ENCODE peak calls at places on chromosomes 11 and 22, in seven cellular contexts. I is AG10803; M is psoas muscle; S is cardiac fibroblast; E is brain microvascular endothelial cell; U is CD8-positive, alpha-beta T cell; O is colonic mucosa. K is an unnamed sample.

GRCh38 chr11:86811637-86812321 is 11.4 kb downstream of the PRSS23 start:
- DNase-seq in I (peak; percentile 64), M (no peak), S (peak; percentile 69), E (peak; percentile 84), U (no peak), O (no peak), K (peak; percentile 69)

GRCh38 chr11:41379084-41379483 is 80.4 kb downstream of the LRRC4C start:
- DNase-seq in I (no peak), M (no peak), S (no peak), E (no peak), U (no peak), O (no peak), K (no peak)

GRCh38 chr11:95503047-95503446 is 272.0 kb upstream of the SESN3 start:
- DNase-seq in I (peak; percentile 78), M (no peak), S (peak; percentile 55), E (no peak), U (no peak), O (no peak), K (no peak)

GRCh38 chr11:36367806-36368680 is 72.0 kb downstream of the PRR5L start:
- DNase-seq in I (no peak), M (no peak), S (peak; percentile 21), E (no peak), U (no peak), O (no peak), K (no peak)

GRCh38 chr22:28893810-28894209 is 10.4 kb downstream of the ZNRF3 start:
- DNase-seq in I (no peak), M (no peak), S (no peak), E (no peak), U (no peak), O (no peak), K (no peak)

GRCh38 chr11:22795914-22796313 is 33.7 kb downstream of the SVIP start:
- DNase-seq in I (no peak), M (no peak), S (no peak), E (peak; percentile 74), U (no peak), O (no peak), K (no peak)

GRCh38 chr11:8382436-8383053 is 118.9 kb upstream of the LMO1 start:
- DNase-seq in I (peak; percentile 20), M (no peak), S (peak; percentile 28), E (peak; percentile 43), U (no peak), O (no peak), K (peak; percentile 35)

GRCh38 chr11:66366844-66367477 is 4.6 kb downstream of the SLC29A2 start:
- DNase-seq in I (no peak), M (no peak), S (no peak), E (no peak), U (no peak), O (no peak), K (no peak)

GRCh38 chr11:72771507-72771906 is 19.3 kb upstream of the ARAP1 start:
- DNase-seq in I (peak; percentile 49), M (no peak), S (peak; percentile 48), E (peak; percentile 53), U (no peak), O (no peak), K (peak; percentile 39)

GRCh38 chr22:43363580-43364435 is 20.6 kb upstream of the SCUBE1 start:
- DNase-seq in I (no peak), M (no peak), S (no peak), E (no peak), U (no peak), O (no peak), K (no peak)

GRCh38 chr11:119828819-119829218 is 99.8 kb upstream of the NECTIN1 start:
- DNase-seq in I (no peak), M (no peak), S (no peak), E (no peak), U (no peak), O (no peak), K (no peak)

GRCh38 chr11:63845911-63846310 is 7.0 kb downstream of the MARK2 start:
- DNase-seq in I (no peak), M (no peak), S (no peak), E (no peak), U (no peak), O (no peak), K (no peak)

GRCh38 chr11:35944503-35945136 is 758 bp downstream of the LDLRAD3 start:
- DNase-seq in I (peak; percentile 25), M (peak; percentile 61), S (no peak), E (peak; percentile 7), U (no peak), O (no peak), K (no peak)

GRCh38 chr22:50542416-50542927 is 3.2 kb upstream of the KLHDC7B start:
- DNase-seq in I (no peak), M (no peak), S (peak; percentile 72), E (no peak), U (no peak), O (no peak), K (peak; percentile 35)

GRCh38 chr11:117985953-117986887 is at the start of gene IL10RA:
- DNase-seq in I (peak; percentile 12), M (peak; percentile 81), S (peak; percentile 30), E (peak; percentile 32), U (peak; percentile 80), O (peak; percentile 90), K (no peak)

GRCh38 chr11:19817265-19817851 is 104.7 kb downstream of the NAV2 start:
- DNase-seq in I (no peak), M (no peak), S (no peak), E (no peak), U (no peak), O (no peak), K (no peak)

GRCh38 chr11:115617767-115618166 is 113.6 kb upstream of the CADM1 start:
- DNase-seq in I (no peak), M (no peak), S (no peak), E (no peak), U (no peak), O (no peak), K (no peak)

GRCh38 chr11:93000511-93001476 is 31.3 kb downstream of the MTNR1B start:
- DNase-seq in I (peak; percentile 73), M (no peak), S (peak; percentile 83), E (peak; percentile 63), U (no peak), O (no peak), K (peak; percentile 94)

GRCh38 chr22:42615092-42615859 is 593 bp upstream of the POLDIP3 start:
- DNase-seq in I (peak; percentile 97), M (peak; percentile 83), S (peak; percentile 99), E (peak; percentile 99), U (peak; percentile 79), O (peak; percentile 92), K (peak; percentile 100)

GRCh38 chr22:21807545-21807944 is 59.9 kb downstream of the MAPK1 start:
- DNase-seq in I (no peak), M (no peak), S (no peak), E (no peak), U (no peak), O (no peak), K (no peak)

GRCh38 chr11:1888347-1888753 is 3.3 kb downstream of the PRR33 start:
- DNase-seq in I (no peak), M (no peak), S (no peak), E (no peak), U (no peak), O (peak; percentile 17), K (no peak)

GRCh38 chr22:36546092-36546804 is 17.3 kb upstream of the EIF3D start:
- DNase-seq in I (peak; percentile 42), M (peak; percentile 32), S (peak; percentile 63), E (peak; percentile 24), U (peak; percentile 13), O (no peak), K (peak; percentile 36)
- TF ChIP-seq CTCF in I (peak; percentile 67), M (peak; percentile 47), S (peak; percentile 53), E (peak; percentile 71), U (peak; percentile 28), O (peak; percentile 37), K (peak; percentile 81)

DNA sequence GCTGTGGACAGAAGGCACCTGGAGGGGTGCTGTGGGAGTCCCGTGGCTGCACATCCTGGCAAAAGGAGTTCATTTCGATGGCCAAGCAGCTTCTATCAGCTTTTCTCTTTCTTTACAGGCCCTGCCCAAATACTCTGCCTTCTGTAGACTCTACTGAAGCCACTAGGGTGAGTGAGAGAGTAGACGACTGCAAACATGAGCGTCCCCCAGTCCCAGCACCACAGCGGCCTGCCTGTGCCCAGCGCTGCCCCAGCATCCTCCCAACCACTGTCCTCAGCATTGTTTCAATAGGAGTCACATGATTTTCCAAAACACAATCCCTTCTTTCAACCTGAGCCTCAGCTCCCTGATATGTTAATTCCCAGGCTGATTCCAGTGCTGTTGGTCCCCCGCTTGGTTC is 110.0 kb downstream of the KIRREL3 start:
- DNase-seq in I (no peak), M (no peak), S (no peak), E (no peak), U (no peak), O (no peak), K (no peak)
- TF ChIP-seq CTCF in I (no peak), M (no peak), S (no peak), E (peak; percentile 39), U (no peak), O (no peak), K (no peak)

GRCh38 chr22:40553014-40553579 is 83.4 kb downstream of the MRTFA start:
- DNase-seq in I (no peak), M (no peak), S (no peak), E (no peak), U (no peak), O (no peak), K (no peak)

GRCh38 chr22:40556641-40557040 is 79.9 kb downstream of the MRTFA start:
- DNase-seq in I (no peak), M (no peak), S (no peak), E (no peak), U (no peak), O (no peak), K (no peak)

GRCh38 chr22:40547729-40548143 is 88.8 kb downstream of the MRTFA start:
- DNase-seq in I (no peak), M (no peak), S (peak; percentile 55), E (no peak), U (no peak), O (no peak), K (no peak)

GRCh38 chr22:40557972-40558371 is 78.5 kb downstream of the MRTFA start:
- DNase-seq in I (no peak), M (no peak), S (no peak), E (no peak), U (no peak), O (no peak), K (no peak)

DNA sequence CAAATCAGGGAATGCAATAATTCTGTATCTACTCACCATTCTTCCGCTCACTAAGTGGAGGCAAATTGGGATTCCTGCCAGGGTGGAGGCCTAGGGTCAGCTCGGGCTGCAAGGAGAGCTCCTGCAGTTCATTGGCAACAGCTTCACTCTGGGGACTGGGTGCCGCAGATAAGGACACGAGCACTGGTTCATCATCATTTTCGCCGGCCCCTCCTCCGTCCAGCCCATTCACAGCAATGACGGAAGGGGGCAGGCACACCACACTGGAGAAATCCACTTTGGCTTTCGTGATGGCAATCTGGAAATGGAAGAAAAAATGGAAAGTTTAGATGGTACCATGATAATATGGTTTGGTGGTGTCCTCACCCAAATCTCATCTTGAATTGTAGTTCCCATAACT is 84.4 kb downstream of the MRTFA start:
- DNase-seq in I (no peak), M (no peak), S (peak; percentile 70), E (no peak), U (no peak), O (no peak), K (no peak)
- TF ChIP-seq CTCF in I (no peak), M (no peak), S (peak; percentile 33), E (no peak), U (no peak), O (no peak), K (no peak)

DNA sequence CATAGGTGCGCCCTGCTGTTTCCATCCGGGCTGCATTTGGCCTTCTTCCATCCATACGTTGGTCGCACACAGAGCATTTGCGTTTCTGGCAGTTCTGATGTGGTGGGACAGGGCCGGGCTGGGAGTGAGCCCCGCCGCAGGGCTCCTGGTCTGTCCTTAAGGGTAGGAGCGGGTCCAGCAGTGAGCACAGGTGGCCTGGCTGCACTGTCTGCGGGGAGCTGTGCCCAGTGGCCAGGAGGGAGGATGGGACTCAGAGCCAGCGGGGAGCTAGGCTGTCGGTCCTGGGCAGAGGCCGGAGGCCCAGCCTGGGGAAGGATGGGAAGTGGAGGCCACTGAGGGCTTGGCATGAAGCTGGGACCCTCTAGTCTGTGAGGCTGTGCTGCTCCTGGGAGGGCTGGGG is 385.1 kb downstream of the TBC1D22A start:
- DNase-seq in I (no peak), M (no peak), S (no peak), E (no peak), U (no peak), O (no peak), K (no peak)
- TF ChIP-seq CTCF in I (no peak), M (no peak), S (no peak), E (no peak), U (no peak), O (no peak), K (no peak)

K was measured in HFFc6.